ENCODE peak calls at places on chromosomes 16 and 17, in nine cellular contexts. One of them, this sample, is unnamed.
A peak's percentile ranks its signal among the peaks of the same experiment; 100 is the strongest.

GRCh38 chr16:87724490-87725291 is 41.1 kb downstream of the KLHDC4 start:
- DNase-seq in HCT116: no peak
- DNase-seq in sigmoid colon: no peak
- DNase-seq in erythroblast: no peak
- DNase-seq in stomach: no peak
- DNase-seq in A549: no peak
- DNase-seq in ovary: no peak
- DNase-seq in uterus: no peak
- DNase-seq in GM12891: no peak
- DNase-seq in this sample: no peak

GRCh38 chr16:13136896-13137295 is 235.5 kb downstream of the SHISA9 start:
- DNase-seq in HCT116: no peak
- DNase-seq in sigmoid colon: no peak
- DNase-seq in erythroblast: no peak
- DNase-seq in stomach: no peak
- DNase-seq in A549: no peak
- DNase-seq in ovary: no peak
- DNase-seq in uterus: no peak
- DNase-seq in GM12891: no peak
- DNase-seq in this sample: no peak

GRCh38 chr16:66735891-66736290 is 15.5 kb downstream of the DYNC1LI2 start:
- DNase-seq in HCT116: no peak
- DNase-seq in sigmoid colon: no peak
- DNase-seq in erythroblast: no peak
- DNase-seq in stomach: no peak
- DNase-seq in A549: no peak
- DNase-seq in ovary: no peak
- DNase-seq in uterus: no peak
- DNase-seq in GM12891: no peak
- DNase-seq in this sample: no peak

GRCh38 chr17:62800580-62800979 is 7.5 kb downstream of the MARCHF10 start:
- DNase-seq in HCT116: no peak
- DNase-seq in sigmoid colon: no peak
- DNase-seq in erythroblast: no peak
- DNase-seq in stomach: peak; percentile 33
- DNase-seq in A549: peak; percentile 79
- DNase-seq in ovary: no peak
- DNase-seq in uterus: no peak
- DNase-seq in GM12891: no peak
- DNase-seq in this sample: no peak

GRCh38 chr17:28394717-28395116 is 11.3 kb downstream of the SLC46A1 start:
- DNase-seq in HCT116: no peak
- DNase-seq in sigmoid colon: no peak
- DNase-seq in erythroblast: no peak
- DNase-seq in stomach: no peak
- DNase-seq in A549: no peak
- DNase-seq in ovary: no peak
- DNase-seq in uterus: no peak
- DNase-seq in GM12891: no peak
- DNase-seq in this sample: no peak

GRCh38 chr17:27355419-27355818 is 61.5 kb downstream of the WSB1 start:
- DNase-seq in HCT116: no peak
- DNase-seq in sigmoid colon: no peak
- DNase-seq in erythroblast: no peak
- DNase-seq in stomach: no peak
- DNase-seq in A549: no peak
- DNase-seq in ovary: no peak
- DNase-seq in uterus: no peak
- DNase-seq in GM12891: no peak
- DNase-seq in this sample: no peak

GRCh38 chr16:31134625-31135534 is 647 bp downstream of the PRSS8 start:
- DNase-seq in HCT116: no peak
- DNase-seq in sigmoid colon: no peak
- DNase-seq in erythroblast: no peak
- DNase-seq in stomach: peak; percentile 78
- DNase-seq in A549: no peak
- DNase-seq in ovary: no peak
- DNase-seq in uterus: no peak
- DNase-seq in GM12891: no peak
- DNase-seq in this sample: no peak

GRCh38 chr17:78147315-78147998 is 1.3 kb downstream of the C17orf99 start:
- DNase-seq in HCT116: no peak
- DNase-seq in sigmoid colon: no peak
- DNase-seq in erythroblast: no peak
- DNase-seq in stomach: peak; percentile 86
- DNase-seq in A549: no peak
- DNase-seq in ovary: no peak
- DNase-seq in uterus: no peak
- DNase-seq in GM12891: no peak
- DNase-seq in this sample: no peak

GRCh38 chr17:82085931-82086764 is 11.9 kb downstream of the FASN start:
- DNase-seq in HCT116: no peak
- DNase-seq in sigmoid colon: no peak
- DNase-seq in erythroblast: no peak
- DNase-seq in stomach: no peak
- DNase-seq in A549: no peak
- DNase-seq in ovary: peak; percentile 21
- DNase-seq in uterus: no peak
- DNase-seq in GM12891: no peak
- DNase-seq in this sample: no peak

GRCh38 chr17:82085031-82085861 is 12.8 kb downstream of the FASN start:
- DNase-seq in HCT116: no peak
- DNase-seq in sigmoid colon: no peak
- DNase-seq in erythroblast: no peak
- DNase-seq in stomach: no peak
- DNase-seq in A549: no peak
- DNase-seq in ovary: no peak
- DNase-seq in uterus: no peak
- DNase-seq in GM12891: no peak
- DNase-seq in this sample: no peak

GRCh38 chr17:82088838-82089722 is 9.0 kb downstream of the FASN start:
- DNase-seq in HCT116: no peak
- DNase-seq in sigmoid colon: no peak
- DNase-seq in erythroblast: no peak
- DNase-seq in stomach: no peak
- DNase-seq in A549: no peak
- DNase-seq in ovary: peak; percentile 24
- DNase-seq in uterus: no peak
- DNase-seq in GM12891: no peak
- DNase-seq in this sample: no peak

GRCh38 chr17:82087961-82088837 is 9.8 kb downstream of the FASN start:
- DNase-seq in HCT116: no peak
- DNase-seq in sigmoid colon: no peak
- DNase-seq in erythroblast: no peak
- DNase-seq in stomach: no peak
- DNase-seq in A549: no peak
- DNase-seq in ovary: peak; percentile 29
- DNase-seq in uterus: no peak
- DNase-seq in GM12891: no peak
- DNase-seq in this sample: no peak

DNA sequence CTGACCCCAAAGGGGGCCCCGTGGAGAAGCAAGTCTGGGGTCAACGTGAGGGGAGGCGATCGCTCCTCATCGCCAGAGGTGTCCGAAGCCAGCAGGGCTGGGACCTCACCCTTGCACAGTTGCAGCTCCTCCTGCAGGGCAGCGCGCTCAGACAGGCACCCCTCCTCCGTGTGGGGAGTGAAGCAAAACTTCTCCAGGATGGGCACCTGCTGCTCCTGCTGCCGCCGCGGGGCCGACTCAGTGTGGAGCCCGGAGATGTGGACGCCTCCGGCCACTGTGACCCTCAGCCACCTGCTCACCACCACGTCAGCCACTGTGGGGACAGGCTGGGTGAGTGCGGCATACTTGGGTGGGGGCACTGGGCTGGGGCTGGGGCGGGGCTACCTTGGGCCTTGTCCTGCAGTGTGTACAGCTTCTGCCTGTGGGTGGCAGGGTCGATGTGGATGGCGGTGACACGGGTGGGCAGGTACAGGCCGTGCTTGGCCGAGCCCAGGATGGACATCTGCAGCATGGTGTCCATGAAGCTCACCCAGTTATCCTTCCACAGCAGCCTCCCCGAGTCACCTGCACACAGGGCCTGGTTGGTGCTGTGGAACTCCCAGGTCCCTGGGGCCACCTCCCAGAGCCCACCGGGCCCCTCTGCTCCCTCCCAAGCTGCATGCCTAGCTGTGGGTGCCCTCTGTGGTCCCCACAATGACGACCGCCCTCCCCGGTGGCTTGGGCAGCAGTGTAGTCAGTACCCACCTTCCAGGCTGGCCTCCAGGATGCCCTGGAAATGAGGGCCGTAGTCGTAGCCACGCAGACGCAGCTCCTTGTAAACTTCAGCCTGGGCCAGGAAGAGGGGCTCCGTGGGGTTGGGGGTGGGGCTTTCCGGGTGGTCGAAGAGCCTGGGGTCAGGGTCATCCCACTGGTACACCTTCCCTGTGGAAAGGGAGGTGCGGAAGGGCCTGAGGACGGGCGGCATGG is 10.8 kb downstream of the FASN start:
- DNase-seq in HCT116: no peak
- DNase-seq in sigmoid colon: no peak
- DNase-seq in erythroblast: no peak
- DNase-seq in stomach: no peak
- DNase-seq in A549: no peak
- DNase-seq in ovary: no peak
- DNase-seq in uterus: no peak
- DNase-seq in GM12891: no peak
- DNase-seq in this sample: no peak
- TF ChIP-seq POLR2A in HCT116: no peak
- TF ChIP-seq POLR2A in sigmoid colon: no peak
- TF ChIP-seq POLR2A in erythroblast: no peak
- TF ChIP-seq POLR2A in stomach: no peak
- TF ChIP-seq POLR2A in A549: no peak
- TF ChIP-seq POLR2A in ovary: no peak
- TF ChIP-seq POLR2A in uterus: no peak
- TF ChIP-seq POLR2A in GM12891: no peak
- TF ChIP-seq POLR2A in this sample: no peak

DNA sequence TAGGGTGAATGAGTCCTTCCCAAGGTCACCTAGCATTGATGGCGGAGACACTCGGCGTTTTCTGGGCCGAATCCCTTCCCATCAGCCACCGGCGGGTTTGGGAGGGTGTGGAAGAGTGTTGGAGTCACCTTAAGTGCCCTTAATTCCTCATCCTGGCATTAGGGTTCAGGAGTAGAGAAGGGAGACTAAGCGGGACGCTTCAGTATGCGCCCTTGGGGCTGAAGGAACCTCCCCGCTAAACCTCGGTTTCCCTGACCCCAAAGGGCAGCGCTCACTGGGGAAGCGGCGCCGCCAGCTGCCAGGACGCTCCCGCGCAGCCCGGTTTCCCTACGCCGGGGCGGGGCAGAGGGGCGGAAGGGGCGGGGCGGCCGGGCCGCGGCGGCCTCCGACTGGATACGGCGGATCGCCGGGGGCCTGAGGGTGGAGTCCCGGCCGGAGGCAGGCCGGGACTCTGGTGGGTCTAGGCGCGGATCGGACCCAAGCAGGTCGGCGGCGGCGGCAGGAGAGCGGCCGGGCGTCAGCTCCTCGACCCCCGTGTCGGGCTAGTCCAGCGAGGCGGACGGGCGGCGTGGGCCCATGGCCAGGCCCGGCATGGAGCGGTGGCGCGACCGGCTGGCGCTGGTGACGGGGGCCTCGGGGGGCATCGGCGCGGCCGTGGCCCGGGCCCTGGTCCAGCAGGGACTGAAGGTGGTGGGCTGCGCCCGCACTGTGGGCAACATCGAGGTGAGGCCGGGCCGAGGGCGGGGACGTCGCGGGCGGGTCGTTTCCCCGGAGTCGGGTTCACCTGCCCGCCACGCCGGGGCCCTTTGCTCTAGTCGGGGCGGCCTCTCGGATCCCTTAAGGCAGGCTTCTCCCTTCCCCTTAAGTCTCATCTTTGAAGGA is at the start of gene DHRS11:
- DNase-seq in HCT116: peak; percentile 19
- DNase-seq in sigmoid colon: peak; percentile 88
- DNase-seq in erythroblast: peak; percentile 86
- DNase-seq in stomach: peak; percentile 89
- DNase-seq in A549: peak; percentile 73
- DNase-seq in ovary: peak; percentile 84
- DNase-seq in uterus: peak; percentile 83
- DNase-seq in GM12891: peak; percentile 96
- DNase-seq in this sample: peak; percentile 84
- TF ChIP-seq POLR2A in HCT116: peak; percentile 81
- TF ChIP-seq POLR2A in sigmoid colon: no peak
- TF ChIP-seq POLR2A in erythroblast: no peak
- TF ChIP-seq POLR2A in stomach: no peak
- TF ChIP-seq POLR2A in A549: peak; percentile 48
- TF ChIP-seq POLR2A in ovary: no peak
- TF ChIP-seq POLR2A in uterus: no peak
- TF ChIP-seq POLR2A in GM12891: peak; percentile 60
- TF ChIP-seq POLR2A in this sample: peak; percentile 65

GRCh38 chr16:19767497-19767896 is 49.4 kb downstream of the IQCK start:
- DNase-seq in HCT116: no peak
- DNase-seq in sigmoid colon: no peak
- DNase-seq in erythroblast: no peak
- DNase-seq in stomach: no peak
- DNase-seq in A549: no peak
- DNase-seq in ovary: no peak
- DNase-seq in uterus: no peak
- DNase-seq in GM12891: no peak
- DNase-seq in this sample: no peak
- TF ChIP-seq POLR2A in HCT116: no peak
- TF ChIP-seq POLR2A in sigmoid colon: no peak
- TF ChIP-seq POLR2A in erythroblast: no peak
- TF ChIP-seq POLR2A in stomach: no peak
- TF ChIP-seq POLR2A in A549: no peak
- TF ChIP-seq POLR2A in ovary: no peak
- TF ChIP-seq POLR2A in uterus: no peak
- TF ChIP-seq POLR2A in GM12891: no peak
- TF ChIP-seq POLR2A in this sample: no peak

GRCh38 chr17:74325743-74326379 is at the start of gene KIF19:
- DNase-seq in HCT116: no peak
- DNase-seq in sigmoid colon: no peak
- DNase-seq in erythroblast: peak; percentile 39
- DNase-seq in stomach: peak; percentile 55
- DNase-seq in A549: no peak
- DNase-seq in ovary: no peak
- DNase-seq in uterus: no peak
- DNase-seq in GM12891: peak; percentile 95
- DNase-seq in this sample: no peak

GRCh38 chr17:74324521-74324920 is 1.5 kb upstream of the KIF19 start:
- DNase-seq in HCT116: no peak
- DNase-seq in sigmoid colon: no peak
- DNase-seq in erythroblast: no peak
- DNase-seq in stomach: no peak
- DNase-seq in A549: no peak
- DNase-seq in ovary: no peak
- DNase-seq in uterus: no peak
- DNase-seq in GM12891: no peak
- DNase-seq in this sample: no peak

GRCh38 chr17:74328487-74328886 is 2.5 kb downstream of the KIF19 start:
- DNase-seq in HCT116: no peak
- DNase-seq in sigmoid colon: no peak
- DNase-seq in erythroblast: no peak
- DNase-seq in stomach: no peak
- DNase-seq in A549: no peak
- DNase-seq in ovary: no peak
- DNase-seq in uterus: no peak
- DNase-seq in GM12891: no peak
- DNase-seq in this sample: no peak

GRCh38 chr17:74325376-74325742 is 667 bp upstream of the KIF19 start:
- DNase-seq in HCT116: no peak
- DNase-seq in sigmoid colon: no peak
- DNase-seq in erythroblast: no peak
- DNase-seq in stomach: no peak
- DNase-seq in A549: no peak
- DNase-seq in ovary: no peak
- DNase-seq in uterus: no peak
- DNase-seq in GM12891: no peak
- DNase-seq in this sample: no peak

DNA sequence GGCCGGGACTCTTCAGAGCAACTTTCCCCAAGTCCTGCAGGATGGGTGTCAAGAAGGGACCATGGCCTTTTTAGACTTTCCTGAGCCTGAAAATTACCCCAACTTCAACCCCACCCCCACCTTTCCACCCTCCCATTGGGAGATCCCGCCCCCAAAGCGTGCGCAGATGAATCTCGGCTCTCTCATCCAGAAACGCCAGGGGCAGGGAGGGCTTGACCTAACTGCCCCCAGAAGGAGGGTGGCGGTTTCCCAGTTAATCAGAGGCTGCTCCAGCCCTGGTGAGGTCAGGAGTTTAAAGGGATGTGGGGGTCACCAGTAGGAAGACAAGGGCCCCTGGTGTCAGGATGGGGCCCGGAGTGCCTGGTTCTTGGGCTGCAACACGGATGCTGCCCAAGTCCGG is 480 bp downstream of the KIF19 start:
- DNase-seq in HCT116: no peak
- DNase-seq in sigmoid colon: no peak
- DNase-seq in erythroblast: no peak
- DNase-seq in stomach: no peak
- DNase-seq in A549: no peak
- DNase-seq in ovary: no peak
- DNase-seq in uterus: no peak
- DNase-seq in GM12891: no peak
- DNase-seq in this sample: no peak
- TF ChIP-seq POLR2A in HCT116: no peak
- TF ChIP-seq POLR2A in sigmoid colon: no peak
- TF ChIP-seq POLR2A in erythroblast: no peak
- TF ChIP-seq POLR2A in stomach: no peak
- TF ChIP-seq POLR2A in A549: no peak
- TF ChIP-seq POLR2A in ovary: no peak
- TF ChIP-seq POLR2A in uterus: no peak
- TF ChIP-seq POLR2A in GM12891: no peak
- TF ChIP-seq POLR2A in this sample: no peak

This sample was measured in H54.